ENCODE peak calls at places on chromosomes 2 and 18, in eight cellular contexts. X, A, J, P, H, Q, R and T are unnamed samples.

GRCh38 chr18:63775166-63775730 is at the start of gene SERPINB7:
- DNase-seq in X (no peak), A (peak; percentile 70), J (no peak), P (peak; percentile 92), H (no peak), Q (no peak), R (peak; percentile 71), T (no peak)

GRCh38 chr2:9282713-9283112 is 76.1 kb downstream of the ASAP2 start:
- DNase-seq in X (no peak), A (no peak), J (peak; percentile 85), P (no peak), H (no peak), Q (no peak), R (no peak), T (peak; percentile 52)

GRCh38 chr2:233449921-233450853 is 95.9 kb downstream of the DGKD start:
- DNase-seq in X (no peak), A (no peak), J (no peak), P (no peak), H (no peak), Q (no peak), R (no peak), T (no peak)

GRCh38 chr2:19860022-19860421 is 41.8 kb downstream of the TTC32 start:
- DNase-seq in X (no peak), A (no peak), J (no peak), P (no peak), H (no peak), Q (no peak), R (no peak), T (no peak)

GRCh38 chr2:212007972-212008371 is 530.6 kb downstream of the ERBB4 start:
- DNase-seq in X (no peak), A (no peak), J (no peak), P (no peak), H (no peak), Q (no peak), R (no peak), T (no peak)

GRCh38 chr2:38505779-38506178 is 96.9 kb downstream of the HNRNPLL start:
- DNase-seq in X (no peak), A (peak; percentile 48), J (no peak), P (no peak), H (no peak), Q (peak; percentile 58), R (peak; percentile 78), T (no peak)

GRCh38 chr18:3269241-3269640 is 7.3 kb downstream of the MYL12B start:
- DNase-seq in X (no peak), A (no peak), J (no peak), P (peak; percentile 25), H (no peak), Q (no peak), R (no peak), T (no peak)

GRCh38 chr18:66616523-66616983 is 12.7 kb upstream of the CDH19 start:
- DNase-seq in X (peak; percentile 16), A (no peak), J (peak; percentile 17), P (no peak), H (no peak), Q (peak; percentile 59), R (no peak), T (no peak)

GRCh38 chr2:227653419-227653818 is 13.2 kb upstream of the SCYGR5 start:
- DNase-seq in X (no peak), A (peak; percentile 39), J (no peak), P (no peak), H (no peak), Q (no peak), R (peak; percentile 41), T (no peak)

GRCh38 chr2:16105664-16106281 is 165.4 kb downstream of the MYCN start:
- DNase-seq in X (no peak), A (no peak), J (no peak), P (peak; percentile 60), H (no peak), Q (no peak), R (no peak), T (peak; percentile 30)

GRCh38 chr2:31108887-31109286 is 29.4 kb downstream of the GALNT14 start:
- DNase-seq in X (no peak), A (no peak), J (no peak), P (no peak), H (no peak), Q (no peak), R (no peak), T (no peak)

GRCh38 chr18:56563568-56563967 is 74.8 kb downstream of the TXNL1 start:
- DNase-seq in X (no peak), A (no peak), J (no peak), P (no peak), H (no peak), Q (no peak), R (no peak), T (no peak)

GRCh38 chr2:176729706-176730569 is 460.7 kb downstream of the MTX2 start:
- DNase-seq in X (peak; percentile 35), A (peak; percentile 59), J (no peak), P (no peak), H (no peak), Q (no peak), R (no peak), T (no peak)

GRCh38 chr18:26386002-26386401 is 159.8 kb downstream of the TAF4B start:
- DNase-seq in X (no peak), A (peak; percentile 94), J (no peak), P (no peak), H (no peak), Q (peak; percentile 6), R (peak; percentile 40), T (no peak)

GRCh38 chr18:908631-909621 is 4.3 kb downstream of the ADCYAP1 start:
- DNase-seq in X (no peak), A (no peak), J (no peak), P (no peak), H (no peak), Q (no peak), R (no peak), T (no peak)

GRCh38 chr2:197088694-197089093 is 162.2 kb upstream of the PGAP1 start:
- DNase-seq in X (no peak), A (no peak), J (no peak), P (no peak), H (no peak), Q (peak; percentile 76), R (peak; percentile 39), T (no peak)

GRCh38 chr18:28735731-28736130 is 558.8 kb upstream of the CDH2 start:
- DNase-seq in X (no peak), A (peak; percentile 28), J (no peak), P (peak; percentile 14), H (no peak), Q (peak; percentile 97), R (peak; percentile 89), T (no peak)

GRCh38 chr2:239142806-239143205 is 258.0 kb downstream of the HDAC4 start:
- DNase-seq in X (no peak), A (no peak), J (no peak), P (no peak), H (no peak), Q (no peak), R (no peak), T (no peak)

GRCh38 chr2:217996345-217996744 is 6.5 kb downstream of the TNS1 start:
- DNase-seq in X (no peak), A (peak; percentile 52), J (peak; percentile 34), P (peak; percentile 3), H (no peak), Q (peak; percentile 60), R (no peak), T (no peak)

GRCh38 chr2:235666240-235666781 is 172.5 kb downstream of the AGAP1 start:
- DNase-seq in X (peak; percentile 51), A (peak; percentile 79), J (peak; percentile 70), P (peak; percentile 66), H (no peak), Q (peak; percentile 88), R (peak; percentile 61), T (no peak)

GRCh38 chr18:63236417-63236816 is 83.2 kb downstream of the BCL2 start:
- DNase-seq in X (no peak), A (no peak), J (no peak), P (no peak), H (no peak), Q (no peak), R (no peak), T (no peak)

GRCh38 chr2:46657042-46657504 is 177.7 kb downstream of the TMEM247 start:
- DNase-seq in X (peak; percentile 7), A (no peak), J (peak; percentile 42), P (no peak), H (no peak), Q (peak; percentile 39), R (peak; percentile 76), T (no peak)

GRCh38 chr18:71673498-71673897 is 870.6 kb downstream of the CBLN2 start:
- DNase-seq in X (no peak), A (no peak), J (no peak), P (no peak), H (no peak), Q (no peak), R (no peak), T (no peak)

GRCh38 chr2:136305517-136306192 is 187.7 kb upstream of the CXCR4 start:
- DNase-seq in X (no peak), A (no peak), J (no peak), P (no peak), H (peak; percentile 37), Q (peak; percentile 5), R (no peak), T (no peak)

GRCh38 chr2:74128206-74128605 is 19.5 kb downstream of the BOLA3 start:
- DNase-seq in X (no peak), A (no peak), J (no peak), P (no peak), H (no peak), Q (no peak), R (no peak), T (no peak)

GRCh38 chr18:13562494-13563029 is 163.8 kb downstream of the FAM210A start:
- DNase-seq in X (no peak), A (no peak), J (no peak), P (peak; percentile 48), H (peak; percentile 41), Q (no peak), R (no peak), T (no peak)

GRCh38 chr2:1993711-1994682 is 249.7 kb upstream of the PXDN start:
- DNase-seq in X (no peak), A (peak; percentile 98), J (no peak), P (no peak), H (no peak), Q (no peak), R (no peak), T (no peak)

GRCh38 chr2:234827096-234827860 is 124.5 kb upstream of the SH3BP4 start:
- DNase-seq in X (peak; percentile 9), A (no peak), J (no peak), P (no peak), H (no peak), Q (no peak), R (no peak), T (no peak)

GRCh38 chr2:44155577-44156446 is 12.9 kb upstream of the PPM1B start:
- DNase-seq in X (no peak), A (no peak), J (no peak), P (no peak), H (no peak), Q (no peak), R (no peak), T (no peak)

GRCh38 chr18:70422061-70422965 is 133.5 kb downstream of the SOCS6 start:
- DNase-seq in X (peak; percentile 0), A (peak; percentile 94), J (peak; percentile 75), P (peak; percentile 10), H (no peak), Q (no peak), R (peak; percentile 92), T (peak; percentile 80)

GRCh38 chr2:155546715-155547555 is 785.6 kb downstream of the NR4A2 start:
- DNase-seq in X (peak; percentile 8), A (no peak), J (no peak), P (no peak), H (no peak), Q (no peak), R (no peak), T (no peak)

GRCh38 chr18:23573948-23574431 is 12.3 kb downstream of the NPC1 start:
- DNase-seq in X (no peak), A (peak; percentile 55), J (no peak), P (peak; percentile 58), H (no peak), Q (no peak), R (no peak), T (no peak)

GRCh38 chr2:9736008-9736407 is 105.2 kb upstream of the YWHAQ start:
- DNase-seq in X (no peak), A (no peak), J (no peak), P (no peak), H (no peak), Q (no peak), R (no peak), T (no peak)

GRCh38 chr2:183541766-183542165 is 417.5 kb downstream of the NUP35 start:
- DNase-seq in X (no peak), A (peak; percentile 53), J (peak; percentile 52), P (peak; percentile 43), H (no peak), Q (no peak), R (no peak), T (no peak)